ENCODE peak calls at places on chromosomes 6 and 20, in eight cellular contexts. E is lung microvascular endothelial cell; L is NCI-H2029; H is stimulated activated CD4-positive, alpha-beta T cell treated with anti-CD3 and anti-CD28 coated beads, Interleukin-1b, Interleukin-23, amount 100 ng/mL, for 1 hour; R is CD4-positive, alpha-beta memory T cell; Q is uterus; S is naive B cell; M is skeletal muscle cell. G is an unnamed sample.

GRCh38 chr6:32212076-32212760 is 11.6 kb downstream of the NOTCH4 start:
- DNase-seq in E (no peak), L (no peak), Q (no peak), H (no peak), R (no peak), S (no peak), M (no peak), G (peak; percentile 30)

GRCh38 chr6:16922282-16922681 is 161.0 kb upstream of the ATXN1 start:
- DNase-seq in L (no peak), M (no peak), H (no peak), R (no peak), E (no peak), S (no peak), Q (no peak), G (no peak)

GRCh38 chr6:30914854-30915590 is 984 bp downstream of the VARS2 start:
- DNase-seq in E (no peak), M (no peak), S (no peak), L (no peak), Q (no peak), H (no peak), R (no peak), G (peak; percentile 64)

GRCh38 chr6:151136141-151136755 is 103.5 kb upstream of the AKAP12 start:
- DNase-seq in L (no peak), E (no peak), M (no peak), Q (no peak), S (no peak), H (no peak), R (no peak), G (no peak)

GRCh38 chr6:138428943-138429616 is 25.1 kb downstream of the HEBP2 start:
- DNase-seq in S (peak; percentile 40), R (peak; percentile 47), E (peak; percentile 73), M (peak; percentile 39), L (no peak), H (no peak), Q (no peak), G (peak; percentile 77)

GRCh38 chr20:20440473-20440872 is 72.6 kb downstream of the INSM1 start:
- DNase-seq in Q (no peak), R (no peak), H (no peak), M (no peak), E (no peak), S (no peak), L (no peak), G (no peak)

GRCh38 chr6:156899071-156899470 is 121.9 kb downstream of the ARID1B start:
- DNase-seq in Q (no peak), E (no peak), S (no peak), M (no peak), H (no peak), R (no peak), L (no peak), G (peak; percentile 37)

GRCh38 chr20:43921227-43921780 is 6.7 kb downstream of the TOX2 start:
- DNase-seq in S (no peak), L (no peak), Q (no peak), H (no peak), E (no peak), M (no peak), R (no peak), G (no peak)

GRCh38 chr6:113306552-113307145 is 550.5 kb upstream of the MARCKS start:
- DNase-seq in M (no peak), S (peak; percentile 44), E (peak; percentile 46), Q (peak; percentile 62), R (peak; percentile 1), H (no peak), L (no peak), G (peak; percentile 62)

GRCh38 chr6:15017251-15017650 is 228.6 kb upstream of the JARID2 start:
- DNase-seq in H (no peak), E (no peak), Q (no peak), R (no peak), M (no peak), L (no peak), S (no peak), G (no peak)

GRCh38 chr6:139699335-139699734 is 324.9 kb upstream of the CITED2 start:
- DNase-seq in M (peak; percentile 50), H (no peak), S (no peak), E (no peak), Q (no peak), L (no peak), R (no peak), G (no peak)

GRCh38 chr6:83193747-83194582 is 808 bp downstream of the RWDD2A start:
- DNase-seq in Q (peak; percentile 32), R (peak; percentile 15), S (peak; percentile 16), L (no peak), M (no peak), H (no peak), E (peak; percentile 43), G (no peak)

GRCh38 chr6:65927141-65927540 is 220.1 kb upstream of the EYS start:
- DNase-seq in H (no peak), L (no peak), E (no peak), Q (no peak), S (no peak), M (no peak), R (no peak), G (no peak)

GRCh38 chr6:155287762-155288161 is 23.9 kb downstream of the CLDN20 start:
- DNase-seq in E (no peak), R (no peak), S (no peak), M (no peak), Q (no peak), L (no peak), H (no peak), G (no peak)

GRCh38 chr20:57555457-57556184 is 5.3 kb upstream of the PCK1 start:
- DNase-seq in Q (no peak), L (peak; percentile 42), M (no peak), R (no peak), H (no peak), S (no peak), E (no peak), G (no peak)

GRCh38 chr20:5535211-5535756 is 214.9 kb upstream of the SHLD1 start:
- DNase-seq in H (no peak), M (peak; percentile 97), S (no peak), Q (no peak), R (no peak), E (no peak), L (no peak), G (no peak)

GRCh38 chr6:24692851-24693592 is 25.9 kb downstream of the C6orf62 start:
- DNase-seq in M (no peak), L (no peak), Q (no peak), E (no peak), R (no peak), S (no peak), H (no peak), G (no peak)

GRCh38 chr6:18245642-18246041 is 18.7 kb downstream of the DEK start:
- DNase-seq in H (no peak), L (no peak), M (no peak), Q (no peak), S (no peak), R (peak; percentile 14), E (no peak), G (no peak)

GRCh38 chr6:16482702-16483314 is 244.4 kb downstream of the GMPR start:
- DNase-seq in E (no peak), L (no peak), H (no peak), Q (no peak), M (no peak), R (no peak), S (no peak), G (peak; percentile 49)

GRCh38 chr20:46230811-46231282 is 77.5 kb downstream of the CDH22 start:
- DNase-seq in H (no peak), Q (no peak), L (no peak), R (no peak), M (no peak), S (no peak), E (peak; percentile 60), G (peak; percentile 71)

GRCh38 chr6:154974485-154975149 is 20.5 kb upstream of the TIAM2 start:
- DNase-seq in E (peak; percentile 8), R (no peak), M (no peak), S (no peak), L (no peak), Q (no peak), H (no peak), G (no peak)

GRCh38 chr6:162705736-162706135 is 21.8 kb downstream of the PRKN start:
- DNase-seq in S (no peak), L (no peak), Q (no peak), M (no peak), E (no peak), H (no peak), R (no peak), G (no peak)

G was measured in Karpas-422.